ENCODE peak calls at places on chromosomes 3 and 15, in four cellular contexts. G, B, X and E are unnamed samples.

GRCh38 chr15:84684092-84684491 is 26.1 kb upstream of the NMB start:
- DNase-seq in G (no peak), B (no peak), X (no peak), E (no peak)

GRCh38 chr3:21163961-21164360 is 587.0 kb downstream of the ZNF385D start:
- DNase-seq in G (no peak), B (no peak), X (no peak), E (no peak)

GRCh38 chr15:56629133-56629532 is 104.2 kb downstream of the ZNF280D start:
- DNase-seq in G (no peak), B (no peak), X (no peak), E (no peak)

GRCh38 chr3:48406443-48407431 is 23.1 kb downstream of the PLXNB1 start:
- DNase-seq in G (no peak), B (no peak), X (no peak), E (no peak)

GRCh38 chr3:196988241-196989029 is 19.8 kb upstream of the PIGZ start:
- DNase-seq in G (peak), B (peak), X (peak), E (no peak)

GRCh38 chr3:186133980-186134379 is 25.1 kb upstream of the ETV5 start:
- DNase-seq in G (no peak), B (peak), X (no peak), E (no peak)

GRCh38 chr3:79367803-79368202 is 400.0 kb downstream of the ROBO1 start:
- DNase-seq in G (no peak), B (no peak), X (no peak), E (no peak)

GRCh38 chr15:71634820-71635219 is 175.5 kb upstream of the NR2E3 start:
- DNase-seq in G (no peak), B (no peak), X (no peak), E (no peak)

GRCh38 chr15:45121706-45122417 is 7.7 kb downstream of the DUOXA2 start:
- DNase-seq in G (no peak), B (peak), X (peak), E (peak)

GRCh38 chr3:137165117-137165806 is 207.5 kb downstream of the IL20RB start:
- DNase-seq in G (peak), B (no peak), X (no peak), E (no peak)

GRCh38 chr3:96970211-96970610 is 155.8 kb downstream of the EPHA6 start:
- DNase-seq in G (no peak), B (no peak), X (no peak), E (no peak)

GRCh38 chr3:101938262-101938847 is 89.0 kb downstream of the NFKBIZ start:
- DNase-seq in G (peak), B (no peak), X (no peak), E (no peak)

GRCh38 chr3:178986456-178986855 is 85.2 kb downstream of the ZMAT3 start:
- DNase-seq in G (no peak), B (no peak), X (no peak), E (no peak)

GRCh38 chr3:136110481-136110880 is 85.7 kb downstream of the MSL2 start:
- DNase-seq in G (no peak), B (no peak), X (no peak), E (no peak)

GRCh38 chr3:3801510-3801841 is 2.2 kb downstream of the LRRN1 start:
- DNase-seq in G (no peak), B (no peak), X (no peak), E (no peak)

GRCh38 chr3:13027154-13027553 is 46.1 kb downstream of the IQSEC1 start:
- DNase-seq in G (peak), B (no peak), X (no peak), E (no peak)

GRCh38 chr3:120615863-120616599 is 19.9 kb downstream of the NDUFB4 start:
- DNase-seq in G (no peak), B (no peak), X (no peak), E (no peak)

GRCh38 chr15:97728791-97729190 is 231.7 kb upstream of the ARRDC4 start:
- DNase-seq in G (no peak), B (no peak), X (no peak), E (no peak)

GRCh38 chr15:51718199-51718598 is 19.3 kb downstream of the LYSMD2 start:
- DNase-seq in G (no peak), B (no peak), X (no peak), E (no peak)

GRCh38 chr15:62099171-62099601 is 32.4 kb downstream of the C2CD4A start:
- DNase-seq in G (no peak), B (no peak), X (no peak), E (no peak)

GRCh38 chr15:88636039-88636438 is 2.8 kb upstream of the ISG20 start:
- DNase-seq in G (no peak), B (no peak), X (peak), E (no peak)

GRCh38 chr3:191387441-191388077 is 57.2 kb upstream of the UTS2B start:
- DNase-seq in G (no peak), B (no peak), X (no peak), E (no peak)

GRCh38 chr3:53728606-53729005 is 117.6 kb downstream of the CHDH start:
- DNase-seq in G (no peak), B (no peak), X (no peak), E (no peak)

GRCh38 chr3:184659797-184660301 is 52.0 kb downstream of the MAGEF1 start:
- DNase-seq in G (peak), B (peak), X (no peak), E (no peak)

GRCh38 chr3:64295594-64295993 is 70.3 kb upstream of the PRICKLE2 start:
- DNase-seq in G (no peak), B (no peak), X (no peak), E (no peak)

GRCh38 chr3:46091046-46091445 is 63.8 kb upstream of the XCR1 start:
- DNase-seq in G (no peak), B (no peak), X (no peak), E (no peak)

GRCh38 chr15:48940508-48940907 is 23.2 kb downstream of the SHC4 start:
- DNase-seq in G (peak), B (no peak), X (no peak), E (no peak)

GRCh38 chr3:51340989-51341636 is 44.0 kb upstream of the MANF start:
- DNase-seq in G (no peak), B (peak), X (peak), E (no peak)

GRCh38 chr15:84982301-84982920 is 755 bp downstream of the PDE8A start:
- DNase-seq in G (peak), B (peak), X (no peak), E (no peak)

GRCh38 chr3:46660543-46661523 is 32.6 kb downstream of the ALS2CL start:
- DNase-seq in G (no peak), B (no peak), X (no peak), E (no peak)

GRCh38 chr3:151282921-151283320 is 4.6 kb upstream of the P2RY14 start:
- DNase-seq in G (peak), B (peak), X (peak), E (peak)

GRCh38 chr3:7444886-7445285 is 584.0 kb downstream of the GRM7 start:
- DNase-seq in G (no peak), B (no peak), X (no peak), E (no peak)

GRCh38 chr3:112647122-112647521 is 6.2 kb upstream of the CCDC80 start:
- DNase-seq in G (no peak), B (peak), X (no peak), E (no peak)

GRCh38 chr3:126464093-126464492 is 11.6 kb downstream of the ZXDC start:
- DNase-seq in G (no peak), B (no peak), X (no peak), E (no peak)

GRCh38 chr15:68441045-68441743 is 9.2 kb upstream of the ITGA11 start:
- DNase-seq in G (no peak), B (no peak), X (no peak), E (no peak)

GRCh38 chr15:64279131-64279530 is 76.8 kb downstream of the CSNK1G1 start:
- DNase-seq in G (no peak), B (no peak), X (no peak), E (no peak)

GRCh38 chr15:23049984-23050628 is 10.7 kb upstream of the TUBGCP5 start:
- DNase-seq in G (no peak), B (no peak), X (no peak), E (no peak)

GRCh38 chr15:23055316-23055715 is 15.9 kb upstream of the TUBGCP5 start:
- DNase-seq in G (peak), B (no peak), X (no peak), E (no peak)

GRCh38 chr15:23052522-23052921 is 13.2 kb upstream of the TUBGCP5 start:
- DNase-seq in G (no peak), B (no peak), X (no peak), E (no peak)
- TF ChIP-seq REST in G (no peak), B (no peak), X (peak), E (peak)

DNA sequence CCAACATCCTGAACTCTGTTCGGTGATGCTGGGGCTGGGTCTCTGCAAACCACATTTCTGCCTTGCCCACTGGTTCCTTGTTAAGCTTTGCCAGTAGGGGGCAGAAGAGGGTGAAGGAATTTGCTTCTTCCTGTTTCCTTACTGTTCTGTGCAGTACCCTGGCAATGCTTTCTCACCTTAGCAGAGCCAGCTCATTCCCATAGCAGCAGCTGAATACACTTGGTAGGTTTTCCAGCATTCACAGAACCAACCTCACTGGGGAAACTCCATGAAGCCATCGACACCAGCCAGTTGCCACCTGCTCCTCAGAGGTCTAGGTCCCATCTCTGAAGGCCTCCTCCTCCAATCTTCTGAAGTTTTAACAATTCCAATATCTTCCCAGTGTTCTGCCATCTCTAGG is 308.4 kb downstream of the PDCD6IP start:
- DNase-seq in G (peak), B (no peak), X (peak), E (peak)
- TF ChIP-seq TCF7L2 in G (no peak), B (no peak), X (no peak), E (no peak)

GRCh38 chr3:139670196-139670595 is 7.6 kb downstream of the NMNAT3 start:
- DNase-seq in G (no peak), B (no peak), X (no peak), E (no peak)

GRCh38 chr3:139674585-139675260 is 3.0 kb downstream of the NMNAT3 start:
- DNase-seq in G (no peak), B (no peak), X (no peak), E (no peak)

GRCh38 chr3:139675327-139675726 is 2.4 kb downstream of the NMNAT3 start:
- DNase-seq in G (no peak), B (no peak), X (no peak), E (no peak)

GRCh38 chr3:139672884-139673283 is 4.9 kb downstream of the NMNAT3 start:
- DNase-seq in G (no peak), B (no peak), X (no peak), E (no peak)

GRCh38 chr3:139672247-139672646 is 5.5 kb downstream of the NMNAT3 start:
- DNase-seq in G (no peak), B (no peak), X (no peak), E (no peak)
- TF ChIP-seq REST in G (no peak), B (no peak), X (no peak), E (no peak)

GRCh38 chr3:98766924-98767323 is 3.8 kb downstream of the ST3GAL6 start:
- DNase-seq in G (no peak), B (no peak), X (no peak), E (no peak)
- TF ChIP-seq TCF7L2 in G (no peak), B (no peak), X (no peak), E (no peak)

DNA sequence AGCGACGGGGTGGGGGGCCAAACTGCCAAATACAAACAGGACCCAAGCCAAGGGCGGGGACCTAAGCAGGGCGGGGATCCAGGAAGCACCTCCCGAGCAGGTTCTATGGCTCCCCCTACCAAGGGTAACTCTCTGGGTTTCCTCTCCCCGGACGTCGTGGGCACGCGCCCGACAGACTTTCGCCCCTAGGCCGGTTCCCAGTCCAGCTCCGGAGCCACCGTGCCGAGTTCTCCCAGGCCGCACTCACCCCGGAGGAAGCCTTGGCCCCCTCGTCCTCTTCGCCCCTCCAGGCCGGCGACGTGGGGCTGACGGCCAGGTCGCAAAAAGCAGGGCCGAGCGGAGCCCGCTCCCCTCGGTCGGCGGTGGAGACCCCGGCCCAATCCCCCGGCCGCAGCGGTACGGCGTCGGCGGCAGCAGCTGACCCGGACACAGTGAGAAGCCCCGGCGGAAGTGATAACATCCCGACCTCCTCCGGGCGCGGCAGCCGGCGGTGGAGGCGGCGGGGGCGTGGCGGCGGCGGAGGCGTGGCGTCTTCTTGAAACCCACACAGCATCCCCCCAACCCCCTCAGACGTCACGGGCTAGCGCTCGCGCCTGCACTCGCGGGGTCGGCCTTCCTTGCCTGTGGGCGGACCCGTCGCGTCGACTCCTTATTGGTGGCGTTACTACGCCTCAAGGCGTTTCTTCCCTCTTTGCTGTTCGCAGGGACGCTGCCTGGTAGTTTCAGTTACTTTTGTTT is at the start of gene BNIP2:
- DNase-seq in G (peak), B (peak), X (peak), E (peak)
- TF ChIP-seq REST in G (peak), B (no peak), X (no peak), E (no peak)

GRCh38 chr3:110101361-110101760 is 764.0 kb upstream of the DPPA4 start:
- DNase-seq in G (no peak), B (no peak), X (no peak), E (no peak)

DNA sequence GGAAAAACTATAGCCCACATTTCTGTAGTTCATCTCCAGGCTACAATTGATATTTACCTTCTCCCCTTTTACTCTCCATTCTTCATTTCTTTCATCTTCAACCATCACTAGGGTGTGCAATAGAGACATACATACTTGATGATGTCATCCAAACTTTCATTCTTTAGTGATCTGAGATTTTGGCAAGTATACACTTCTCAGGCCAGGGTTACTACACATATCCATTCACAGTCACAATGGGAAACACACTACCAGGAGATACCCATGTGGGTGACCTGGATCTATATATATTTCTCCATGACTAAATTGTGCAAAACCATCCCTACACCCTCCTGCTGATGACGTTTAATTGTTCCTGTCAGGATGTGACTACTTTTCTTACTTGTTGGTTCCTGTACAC is 769.5 kb upstream of the DPPA4 start:
- DNase-seq in G (no peak), B (no peak), X (no peak), E (no peak)
- TF ChIP-seq TCF7L2 in G (no peak), B (no peak), X (no peak), E (no peak)